ENCODE peak calls at places on chromosome 21, in ten cellular contexts. M, J, K, E, L, U, A, S, P and W are unnamed samples.
A peak's percentile ranks its signal among the peaks of the same experiment; 100 is the strongest.

GRCh38 chr21:27802816-27803475 is 836.1 kb upstream of the ADAMTS5 start:
- DNase-seq in M (peak; percentile 64), J (no peak), K (no peak), E (no peak), L (peak; percentile 53), U (peak; percentile 32), A (peak; percentile 35), S (no peak), P (peak; percentile 11), W (no peak)

GRCh38 chr21:33334824-33335223 is 10.1 kb downstream of the IFNAR1 start:
- DNase-seq in M (peak; percentile 9), J (no peak), K (no peak), E (no peak), L (no peak), U (no peak), A (no peak), S (no peak), P (no peak), W (no peak)

GRCh38 chr21:17451364-17451869 is 61.4 kb upstream of the CXADR start:
- DNase-seq in M (peak; percentile 86), J (no peak), K (no peak), E (peak; percentile 82), L (peak; percentile 18), U (no peak), A (peak; percentile 81), S (no peak), P (peak; percentile 37), W (no peak)

GRCh38 chr21:38402795-38403194 is 95.5 kb downstream of the ERG start:
- DNase-seq in M (no peak), J (no peak), K (no peak), E (no peak), L (no peak), U (no peak), A (no peak), S (no peak), P (peak; percentile 13), W (no peak)

GRCh38 chr21:17911628-17912027 is 92.5 kb upstream of the C21orf91 start:
- DNase-seq in M (peak; percentile 76), J (no peak), K (no peak), E (peak; percentile 91), L (no peak), U (no peak), A (no peak), S (no peak), P (peak; percentile 71), W (no peak)

GRCh38 chr21:19353271-19353670 is 949.7 kb upstream of the TMPRSS15 start:
- DNase-seq in M (no peak), J (no peak), K (no peak), E (no peak), L (no peak), U (no peak), A (no peak), S (no peak), P (no peak), W (no peak)

GRCh38 chr21:27805696-27806095 is 838.8 kb upstream of the ADAMTS5 start:
- DNase-seq in M (no peak), J (no peak), K (no peak), E (no peak), L (no peak), U (no peak), A (no peak), S (no peak), P (no peak), W (no peak)

GRCh38 chr21:15825699-15826098 is 95.9 kb downstream of the USP25 start:
- DNase-seq in M (no peak), J (no peak), K (no peak), E (no peak), L (no peak), U (no peak), A (no peak), S (no peak), P (no peak), W (no peak)

GRCh38 chr21:46538851-46539666 is 65.8 kb downstream of the S100B start:
- DNase-seq in M (no peak), J (no peak), K (no peak), E (no peak), L (no peak), U (no peak), A (no peak), S (no peak), P (no peak), W (no peak)

GRCh38 chr21:37220433-37220980 is 46.6 kb downstream of the VPS26C start:
- DNase-seq in M (peak; percentile 69), J (peak; percentile 38), K (peak; percentile 43), E (peak; percentile 51), L (no peak), U (no peak), A (peak; percentile 20), S (no peak), P (peak; percentile 21), W (peak; percentile 13)

GRCh38 chr21:18373631-18374030 is 30.0 kb downstream of the TMPRSS15 start:
- DNase-seq in M (no peak), J (no peak), K (no peak), E (peak; percentile 41), L (no peak), U (no peak), A (no peak), S (no peak), P (no peak), W (no peak)

GRCh38 chr21:32702702-32703101 is 25.1 kb downstream of the SYNJ1 start:
- DNase-seq in M (peak; percentile 71), J (no peak), K (no peak), E (peak; percentile 76), L (no peak), U (no peak), A (no peak), S (no peak), P (no peak), W (no peak)

GRCh38 chr21:36093512-36093911 is 23.7 kb downstream of the CBR1 start:
- DNase-seq in M (no peak), J (no peak), K (no peak), E (no peak), L (no peak), U (no peak), A (no peak), S (no peak), P (no peak), W (no peak)

GRCh38 chr21:36099000-36099399 is 29.2 kb downstream of the CBR1 start:
- DNase-seq in M (no peak), J (no peak), K (no peak), E (no peak), L (no peak), U (no peak), A (no peak), S (no peak), P (no peak), W (no peak)

GRCh38 chr21:36097427-36098230 is 27.8 kb downstream of the CBR1 start:
- DNase-seq in M (no peak), J (no peak), K (no peak), E (peak; percentile 71), L (no peak), U (peak; percentile 23), A (no peak), S (no peak), P (no peak), W (no peak)

GRCh38 chr21:36092676-36093075 is 22.9 kb downstream of the CBR1 start:
- DNase-seq in M (peak; percentile 18), J (no peak), K (no peak), E (no peak), L (no peak), U (no peak), A (no peak), S (no peak), P (no peak), W (no peak)

GRCh38 chr21:36096398-36097290 is 26.8 kb downstream of the CBR1 start:
- DNase-seq in M (no peak), J (no peak), K (no peak), E (peak; percentile 27), L (no peak), U (no peak), A (no peak), S (no peak), P (no peak), W (no peak)
- H3K27ac ChIP-seq in M (no peak overlapping the region), J (no peak overlapping the region), K (no peak overlapping the region), E (no peak overlapping the region), L (no peak overlapping the region), U (no peak overlapping the region), A (no peak overlapping the region), S (no peak overlapping the region), P (no peak overlapping the region), W (no peak overlapping the region)

GRCh38 chr21:43734830-43735229 is 15.9 kb downstream of the PDXK start:
- DNase-seq in M (no peak), J (peak; percentile 40), K (no peak), E (peak; percentile 87), L (no peak), U (peak; percentile 20), A (peak; percentile 83), S (peak; percentile 22), P (no peak), W (no peak)
- H3K27ac ChIP-seq in M (no peak overlapping the region), J (no peak overlapping the region), K (no peak overlapping the region), E (peak overlapping the region; percentile 81), L (peak overlapping the region; percentile 84), U (no peak overlapping the region), A (peak overlapping the region; percentile 89), S (no peak overlapping the region), P (no peak overlapping the region), W (no peak overlapping the region)

GRCh38 chr21:44752701-44753235 is 41.4 kb upstream of the TSPEAR start:
- DNase-seq in M (peak; percentile 55), J (no peak), K (no peak), E (no peak), L (no peak), U (no peak), A (no peak), S (no peak), P (peak; percentile 98), W (no peak)
- H3K27ac ChIP-seq in M (no peak overlapping the region), J (no peak overlapping the region), K (no peak overlapping the region), E (no peak overlapping the region), L (no peak overlapping the region), U (no peak overlapping the region), A (no peak overlapping the region), S (no peak overlapping the region), P (peak overlapping the region; percentile 0), W (no peak overlapping the region)

DNA sequence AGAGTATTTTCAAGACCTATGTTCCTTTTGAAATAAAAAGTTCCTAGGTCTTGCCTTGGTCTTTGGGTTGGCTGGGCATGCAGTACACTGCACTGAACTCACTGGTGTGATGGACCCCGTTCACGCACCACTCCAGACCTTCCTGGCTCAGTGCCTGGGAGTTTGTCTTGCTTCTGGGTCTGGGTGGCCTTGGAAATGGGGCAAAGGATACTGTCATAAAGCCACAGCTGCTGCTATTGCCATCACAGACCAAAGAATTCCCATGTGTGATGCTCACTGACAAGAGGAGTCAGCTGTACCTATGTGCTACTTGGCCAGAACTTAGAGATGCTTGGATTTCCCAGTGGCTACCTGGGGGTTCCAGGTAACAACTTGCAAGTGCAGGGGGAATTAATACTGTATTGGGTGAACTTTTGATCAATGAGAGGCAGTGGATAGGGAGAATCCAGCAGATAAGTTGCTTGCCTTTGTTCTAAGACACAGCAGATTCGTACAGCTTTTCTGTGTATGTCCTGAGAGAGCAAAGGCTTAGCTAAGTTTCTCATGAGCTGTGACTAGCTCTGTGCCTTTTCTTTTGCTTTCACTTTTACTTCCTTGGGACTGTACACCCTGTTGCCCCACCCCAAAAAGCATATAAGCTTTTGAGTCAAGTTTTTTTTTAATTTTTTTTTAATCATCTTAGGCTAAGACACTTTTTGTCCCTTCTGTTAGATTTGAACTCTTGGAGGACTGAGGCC is 115.3 kb downstream of the RUNX1 start:
- DNase-seq in M (no peak), J (no peak), K (peak; percentile 73), E (no peak), L (no peak), U (no peak), A (no peak), S (peak; percentile 62), P (no peak), W (peak; percentile 21)
- H3K27ac ChIP-seq in M (no peak overlapping the region), J (no peak overlapping the region), K (peak overlapping the region; percentile 73), E (no peak overlapping the region), L (peak overlapping the region; percentile 57), U (no peak overlapping the region), A (no peak overlapping the region), S (peak overlapping the region; percentile 32), P (no peak overlapping the region), W (peak overlapping the region; percentile 80)